ENCODE peak calls at places on chromosomes 11 and 22, in seven cellular contexts. N, M, V, I, C, P and J are unnamed samples.

GRCh38 chr11:122695076-122695620 is 39.6 kb downstream of the UBASH3B start:
- DNase-seq in P (no peak), M (no peak), I (no peak), V (no peak), N (no peak), C (no peak), J (no peak)

GRCh38 chr22:25090225-25090651 is 109.4 kb upstream of the CRYBB3 start:
- DNase-seq in I (no peak), M (no peak), P (no peak), V (no peak), C (no peak), N (no peak), J (no peak)

GRCh38 chr11:67423466-67423865 is 4.8 kb upstream of the RPS6KB2 start:
- DNase-seq in I (no peak), C (no peak), N (no peak), V (no peak), P (no peak), M (peak), J (no peak)

GRCh38 chr11:1952806-1953482 is 5.8 kb downstream of the MRPL23 start:
- DNase-seq in N (no peak), P (peak), I (no peak), V (no peak), M (peak), C (no peak), J (no peak)

GRCh38 chr11:134287561-134287960 is 11.4 kb downstream of the GLB1L3 start:
- DNase-seq in C (no peak), V (no peak), N (no peak), I (no peak), P (no peak), M (no peak), J (no peak)

GRCh38 chr11:26193714-26194373 is 138.1 kb upstream of the ANO3 start:
- DNase-seq in P (no peak), C (no peak), N (no peak), M (no peak), I (no peak), V (no peak), J (no peak)

GRCh38 chr11:1827095-1827797 is 7.5 kb upstream of the SYT8 start:
- DNase-seq in I (peak), N (no peak), C (no peak), P (peak), M (peak), V (peak), J (no peak)

GRCh38 chr11:78740175-78741161 is 165.8 kb upstream of the NARS2 start:
- DNase-seq in N (no peak), V (no peak), P (no peak), C (no peak), M (no peak), I (no peak), J (no peak)

GRCh38 chr22:45885941-45886395 is 91.0 kb downstream of the WNT7B start:
- DNase-seq in C (no peak), N (peak), V (no peak), I (no peak), M (peak), P (peak), J (no peak)

GRCh38 chr11:11491014-11491413 is 130.8 kb downstream of the GALNT18 start:
- DNase-seq in C (no peak), I (no peak), M (no peak), N (no peak), P (no peak), V (no peak), J (no peak)

GRCh38 chr11:107493117-107493516 is 35.5 kb upstream of the CWF19L2 start:
- DNase-seq in P (no peak), N (no peak), M (no peak), I (no peak), V (no peak), C (no peak), J (no peak)

GRCh38 chr11:12094872-12095800 is 15.3 kb upstream of the MICAL2 start:
- DNase-seq in M (no peak), N (no peak), C (no peak), V (no peak), P (no peak), I (peak), J (no peak)

GRCh38 chr11:119602745-119603373 is 126.1 kb downstream of the NECTIN1 start:
- DNase-seq in I (no peak), C (no peak), M (no peak), V (no peak), P (no peak), N (peak), J (no peak)
- TF ChIP-seq CTCF in I (no peak), C (no peak), M (no peak), V (no peak), P (no peak), N (no peak), J (no peak)

GRCh38 chr11:17635551-17635938 is 83.8 kb upstream of the MYOD1 start:
- DNase-seq in I (no peak), P (no peak), M (no peak), N (peak), C (no peak), V (no peak), J (no peak)
- TF ChIP-seq CTCF in I (no peak), P (no peak), M (no peak), N (peak), C (no peak), V (no peak), J (no peak)

DNA sequence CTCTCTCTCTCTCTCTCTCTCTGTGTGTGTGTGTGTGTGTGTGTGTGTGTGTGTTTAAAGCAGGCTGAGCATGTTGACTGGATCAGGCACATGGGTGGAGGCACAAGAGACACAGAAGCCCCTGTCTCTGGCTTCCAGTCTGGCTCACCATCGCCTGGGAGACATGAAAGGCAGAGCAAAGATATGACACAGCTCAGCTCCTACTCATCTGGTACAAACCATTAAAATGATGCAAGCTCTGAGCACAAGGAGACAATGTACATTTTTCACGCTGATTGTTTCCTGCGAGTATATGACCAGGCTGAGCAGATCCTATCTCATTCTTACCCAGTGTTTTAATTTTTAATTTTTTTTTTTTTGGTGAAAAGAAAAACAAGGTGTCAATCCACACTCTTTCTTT is 9.5 kb downstream of the SLC6A5 start:
- DNase-seq in N (no peak), P (no peak), M (no peak), I (no peak), V (no peak), C (no peak), J (no peak)
- TF ChIP-seq CTCF in N (no peak), P (no peak), M (no peak), I (no peak), V (no peak), C (no peak), J (no peak)

DNA sequence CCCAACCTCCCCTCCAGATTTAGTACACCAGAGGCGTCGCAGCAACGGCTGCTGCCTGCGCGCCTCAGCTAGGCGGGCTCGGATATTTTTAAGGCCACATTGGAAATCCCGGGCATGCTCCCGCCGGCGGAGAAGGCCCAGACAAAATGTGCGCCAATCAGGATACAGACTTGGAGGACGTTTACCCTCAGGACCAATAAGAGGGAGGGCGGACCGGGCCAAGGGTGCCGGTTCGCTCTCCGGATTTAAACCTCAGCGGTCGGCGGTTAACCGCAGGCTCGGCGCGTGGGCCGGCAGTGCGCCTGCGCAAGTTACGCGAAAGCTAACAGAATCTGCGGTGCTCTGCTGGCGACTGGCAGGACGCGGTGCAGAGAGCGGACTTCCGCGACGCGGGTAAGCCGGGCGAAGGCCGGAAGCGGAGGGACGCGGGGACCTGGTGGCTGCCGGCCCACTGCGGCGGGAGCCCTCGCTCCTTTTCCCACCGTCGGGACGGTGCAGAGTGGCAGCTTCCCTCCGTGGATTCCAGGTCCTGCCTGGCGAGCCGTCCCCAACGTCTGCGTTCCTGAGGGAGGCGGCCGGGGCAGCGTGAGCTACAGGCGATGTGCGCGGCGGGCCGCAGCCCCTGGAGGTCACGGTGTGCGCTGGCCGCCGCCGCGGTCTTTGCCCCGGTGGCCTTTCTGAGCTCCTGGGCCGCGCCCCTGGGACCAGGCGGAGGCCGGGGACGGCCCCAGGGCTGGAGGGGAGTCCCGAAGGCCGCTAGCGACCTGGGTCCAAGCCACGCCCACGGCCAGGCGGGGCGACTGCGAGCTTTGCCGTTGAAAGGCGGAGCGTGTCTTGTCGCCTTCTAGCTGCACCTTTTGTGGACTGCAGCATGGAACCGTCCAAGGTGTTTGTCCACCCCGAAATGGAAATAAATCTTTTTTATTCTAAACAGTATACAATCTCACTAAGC is at the start of gene HYLS1:
- DNase-seq in C (peak), N (peak), P (peak), M (peak), V (peak), I (peak), J (peak)
- TF ChIP-seq CTCF in C (no peak), N (no peak), P (no peak), M (no peak), V (no peak), I (no peak), J (no peak)

GRCh38 chr11:15280393-15280792 is 165.7 kb downstream of the INSC start:
- DNase-seq in P (no peak), M (no peak), C (no peak), I (no peak), N (no peak), V (no peak), J (no peak)

GRCh38 chr11:15278129-15278528 is 163.4 kb downstream of the INSC start:
- DNase-seq in I (no peak), N (no peak), V (no peak), C (no peak), P (no peak), M (no peak), J (no peak)

GRCh38 chr11:15275141-15275540 is 160.4 kb downstream of the INSC start:
- DNase-seq in N (no peak), I (no peak), M (no peak), V (no peak), P (no peak), C (no peak), J (no peak)

GRCh38 chr11:15276616-15277015 is 161.9 kb downstream of the INSC start:
- DNase-seq in V (no peak), N (no peak), P (no peak), M (no peak), I (no peak), C (no peak), J (peak)
- TF ChIP-seq CTCF in V (peak), N (peak), P (no peak), M (no peak), I (no peak), C (no peak), J (no peak)

DNA sequence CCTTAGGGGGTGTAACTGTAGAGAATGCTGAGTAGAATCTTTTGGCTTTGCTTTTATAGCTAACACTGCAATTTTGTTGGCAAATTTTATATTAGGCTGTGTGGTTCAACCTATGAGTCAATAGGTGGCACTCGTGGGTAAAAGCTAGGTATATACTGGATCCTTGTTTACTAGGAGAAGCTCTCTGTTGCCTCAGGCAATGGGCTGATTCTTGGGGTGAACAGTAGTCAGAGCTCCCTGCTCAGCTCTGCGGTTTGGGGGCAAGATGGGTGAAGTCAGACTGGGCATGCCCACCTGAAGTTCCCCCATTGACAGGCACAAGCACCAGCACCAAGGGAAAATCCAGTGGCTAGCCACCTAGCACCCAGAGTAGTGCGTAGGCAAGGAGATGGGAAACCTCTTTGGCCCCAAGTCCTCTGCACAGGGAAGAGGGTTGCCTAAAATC is 238.7 kb downstream of the FAM181B start:
- DNase-seq in N (peak), M (no peak), C (no peak), P (no peak), I (no peak), V (no peak), J (no peak)
- TF ChIP-seq CTCF in N (peak), M (peak), C (peak), P (no peak), I (no peak), V (no peak), J (no peak)

GRCh38 chr11:62539238-62539925 is 7.2 kb downstream of the AHNAK start:
- DNase-seq in N (no peak), V (peak), C (no peak), P (peak), M (no peak), I (peak), J (no peak)
- TF ChIP-seq CTCF in N (no peak), V (no peak), C (no peak), P (no peak), M (no peak), I (no peak), J (no peak)

GRCh38 chr22:17201285-17201945 is 17.8 kb downstream of the ADA2 start:
- DNase-seq in M (no peak), V (no peak), N (no peak), P (no peak), C (no peak), I (peak), J (no peak)

DNA sequence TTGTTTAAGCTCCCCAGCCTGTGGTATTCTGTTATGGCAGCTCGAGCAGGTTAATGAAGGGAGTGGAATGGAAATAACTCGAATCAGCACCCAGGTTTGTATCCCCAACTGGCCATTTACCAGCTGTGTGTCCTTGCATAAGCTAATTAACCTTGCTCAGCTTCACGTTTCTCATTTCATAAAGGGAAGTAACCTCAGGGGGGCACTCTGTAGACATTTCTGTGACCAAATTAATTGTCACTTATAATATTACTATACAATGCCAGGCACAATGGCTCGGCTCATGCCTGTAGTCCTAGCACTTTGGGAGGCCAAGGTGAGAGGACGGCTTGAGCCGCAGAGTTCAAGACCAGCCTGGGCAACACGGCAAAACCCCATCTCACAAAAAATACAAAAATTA is 13.8 kb downstream of the ADA2 start:
- DNase-seq in V (no peak), P (no peak), C (no peak), I (no peak), N (no peak), M (no peak), J (no peak)
- TF ChIP-seq CTCF in V (no peak), P (no peak), C (no peak), I (no peak), N (no peak), M (no peak), J (no peak)